ENCODE peak calls at places on chromosomes 6 and 20, in six cellular contexts. Z, E, N, H, P and O are unnamed samples.

GRCh38 chr6:107132330-107132954 is 17.1 kb upstream of the BEND3 start:
- DNase-seq in H (no peak), N (no peak), Z (no peak), E (no peak), P (peak; percentile 53), O (no peak)

GRCh38 chr20:34604980-34605788 is 46.7 kb downstream of the MAP1LC3A start:
- DNase-seq in E (peak; percentile 36), Z (peak; percentile 54), H (no peak), P (no peak), N (no peak), O (no peak)

GRCh38 chr6:43070028-43070632 is 6.0 kb upstream of the PTK7 start:
- DNase-seq in H (no peak), N (no peak), P (peak; percentile 56), E (no peak), Z (no peak), O (no peak)

GRCh38 chr6:144595266-144595665 is 310.1 kb downstream of the UTRN start:
- DNase-seq in P (no peak), H (no peak), E (no peak), Z (no peak), N (no peak), O (no peak)

GRCh38 chr6:165986647-165987482 is 180.8 kb downstream of the TBXT start:
- DNase-seq in E (no peak), P (no peak), N (no peak), Z (peak; percentile 27), H (no peak), O (peak; percentile 47)

GRCh38 chr6:5751525-5752252 is 255.0 kb downstream of the NRN1 start:
- DNase-seq in H (no peak), E (no peak), Z (no peak), P (no peak), N (no peak), O (no peak)

GRCh38 chr6:149480502-149481280 is 4.1 kb downstream of the ZC3H12D start:
- DNase-seq in N (no peak), Z (no peak), P (no peak), E (no peak), H (no peak), O (no peak)

GRCh38 chr20:8018928-8019177 is 708 bp downstream of the TMX4 start:
- DNase-seq in H (no peak), E (no peak), N (no peak), Z (no peak), P (no peak), O (no peak)

GRCh38 chr6:379367-380181 is 12.0 kb upstream of the IRF4 start:
- DNase-seq in Z (no peak), P (no peak), E (peak; percentile 26), N (no peak), H (no peak), O (no peak)

GRCh38 chr6:147283460-147283859 is 79.2 kb downstream of the STXBP5 start:
- DNase-seq in H (no peak), Z (no peak), E (no peak), N (no peak), P (peak; percentile 56), O (peak; percentile 22)

GRCh38 chr6:156942266-156942665 is 165.1 kb downstream of the ARID1B start:
- DNase-seq in N (no peak), E (no peak), H (no peak), Z (no peak), P (peak; percentile 21), O (no peak)

GRCh38 chr20:57037689-57038088 is 228.8 kb downstream of the BMP7 start:
- DNase-seq in P (no peak), H (no peak), Z (no peak), N (no peak), E (no peak), O (no peak)

GRCh38 chr20:37670426-37670825 is 23.4 kb upstream of the CTNNBL1 start:
- DNase-seq in Z (no peak), E (no peak), H (no peak), N (no peak), P (no peak), O (peak; percentile 26)

GRCh38 chr20:22901921-22902320 is 133.2 kb upstream of the SSTR4 start:
- DNase-seq in E (no peak), N (no peak), H (no peak), Z (no peak), P (no peak), O (no peak)

GRCh38 chr6:41813469-41813868 is 26.0 kb downstream of the TOMM6 start:
- DNase-seq in P (peak; percentile 33), H (no peak), Z (no peak), E (no peak), N (no peak), O (no peak)

GRCh38 chr6:14559754-14560527 is 442.4 kb downstream of the CD83 start:
- DNase-seq in E (no peak), P (peak; percentile 75), H (no peak), N (no peak), Z (no peak), O (no peak)

GRCh38 chr6:40251609-40252008 is 317.3 kb upstream of the MOCS1 start:
- DNase-seq in E (no peak), N (no peak), Z (no peak), P (no peak), H (no peak), O (no peak)

GRCh38 chr6:31383149-31383548 is 20.2 kb upstream of the MICA start:
- DNase-seq in Z (no peak), N (no peak), E (no peak), P (peak; percentile 60), H (no peak), O (no peak)

GRCh38 chr6:11911535-11911934 is 100.6 kb upstream of the HIVEP1 start:
- DNase-seq in Z (no peak), N (peak; percentile 71), E (no peak), P (no peak), H (no peak), O (no peak)

GRCh38 chr20:50635676-50636600 is 55.4 kb downstream of the RIPOR3 start:
- DNase-seq in P (peak; percentile 80), H (no peak), Z (peak; percentile 74), E (peak; percentile 72), N (no peak), O (peak; percentile 70)
- H3K4me3 ChIP-seq in P (peak overlapping the region; percentile 52), H (no peak overlapping the region), Z (peak overlapping the region; percentile 25), E (no peak overlapping the region), N (no peak overlapping the region), O (no peak overlapping the region)

DNA sequence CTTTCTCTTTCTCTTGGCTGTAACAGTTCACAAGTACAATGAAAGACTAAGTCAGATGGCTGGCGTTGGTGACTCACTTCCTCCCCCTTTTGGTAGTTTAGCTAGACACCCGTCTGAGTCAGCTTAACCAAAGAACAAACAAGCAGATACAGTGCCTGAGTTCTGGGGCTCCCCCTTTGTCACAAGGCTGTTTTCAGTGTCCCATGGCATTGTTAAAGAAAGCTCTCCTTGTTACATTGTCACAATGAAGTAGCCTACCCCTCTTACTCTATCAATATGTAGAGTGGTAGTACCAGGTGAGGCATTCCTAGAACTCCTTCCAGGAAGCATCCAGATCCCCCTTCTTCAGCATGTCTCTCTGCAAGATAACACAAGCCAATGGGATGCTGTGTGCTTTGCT is 38.6 kb downstream of the KIAA0408 start:
- DNase-seq in Z (peak; percentile 43), N (peak; percentile 84), E (peak; percentile 68), P (peak; percentile 89), H (peak; percentile 27), O (peak; percentile 64)
- TF ChIP-seq CTCF in Z (peak; percentile 55), N (peak; percentile 54), E (peak; percentile 64), P (peak; percentile 52), H (peak; percentile 50), O (peak; percentile 16)

GRCh38 chr6:164097557-164098398 is 683.3 kb downstream of the QKI start:
- DNase-seq in P (peak; percentile 59), N (no peak), Z (peak; percentile 58), E (peak; percentile 68), H (no peak), O (no peak)
- H3K4me3 ChIP-seq in P (no peak overlapping the region), N (no peak overlapping the region), Z (no peak overlapping the region), E (no peak overlapping the region), H (no peak overlapping the region), O (no peak overlapping the region)

DNA sequence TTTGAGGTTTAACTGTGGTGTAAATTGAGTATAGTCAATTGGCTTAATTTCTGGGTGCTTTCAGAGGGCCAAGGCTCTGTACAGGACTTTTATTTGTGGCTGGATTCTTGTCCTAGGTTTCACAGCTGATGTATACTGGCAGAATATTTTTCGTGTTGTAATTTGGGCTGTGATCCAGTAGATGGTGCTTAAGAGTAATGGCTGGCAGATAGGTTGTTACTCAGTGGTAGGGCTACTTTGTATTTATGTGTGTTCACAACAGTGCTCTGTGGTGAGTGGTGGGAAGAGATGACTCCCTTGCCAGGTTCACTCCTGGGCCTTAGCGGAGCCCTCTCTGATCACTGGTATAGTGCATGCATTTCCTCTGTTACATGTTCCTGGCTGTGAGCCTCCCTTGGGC is 34.5 kb upstream of the FERMT1 start:
- DNase-seq in H (no peak), Z (no peak), E (no peak), P (peak; percentile 64), N (no peak), O (no peak)
- TF ChIP-seq CTCF in H (no peak), Z (no peak), E (no peak), P (peak; percentile 74), N (no peak), O (no peak)

DNA sequence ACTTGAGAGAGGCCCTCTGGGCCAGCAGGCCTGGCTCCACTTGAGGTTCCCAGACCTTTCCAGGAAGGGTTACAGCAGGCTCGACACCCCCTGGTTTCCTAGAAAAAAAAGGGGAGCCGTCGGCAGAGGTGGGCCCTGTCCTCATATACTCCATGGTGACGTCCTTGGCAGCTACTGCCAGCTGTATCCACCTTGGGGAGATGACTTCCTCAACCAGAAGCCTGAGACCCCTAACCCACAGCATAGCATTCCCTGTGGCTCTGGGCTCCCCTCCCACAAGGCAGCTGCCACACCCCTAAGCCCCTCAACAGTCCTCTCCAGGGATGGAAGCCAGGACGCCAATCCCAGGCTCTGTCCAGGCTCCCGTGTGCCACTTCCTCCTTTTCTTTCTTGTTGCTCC is 294.8 kb downstream of the CDC5L start:
- DNase-seq in H (no peak), P (no peak), Z (no peak), E (no peak), N (no peak), O (no peak)
- H3K4me3 ChIP-seq in H (no peak overlapping the region), P (no peak overlapping the region), Z (no peak overlapping the region), E (no peak overlapping the region), N (no peak overlapping the region), O (no peak overlapping the region)

DNA sequence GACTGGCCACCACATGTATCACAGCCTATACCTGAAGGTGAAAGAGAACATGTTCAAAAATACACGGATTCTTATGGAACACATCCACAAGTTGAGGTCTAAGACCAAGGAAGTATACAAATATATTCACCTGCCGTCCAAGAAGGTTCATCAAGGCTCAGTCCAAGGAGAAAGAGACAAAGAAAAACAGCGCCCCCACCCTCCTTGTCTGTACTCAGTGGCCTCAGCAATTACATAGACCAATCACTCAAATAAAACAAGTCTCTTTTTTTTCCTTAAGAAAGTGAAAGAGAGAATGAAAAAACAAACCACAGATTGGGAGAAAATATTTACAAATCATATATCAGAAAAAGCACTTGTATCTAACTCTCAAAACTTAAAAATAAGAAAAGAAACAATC is 19.5 kb downstream of the CPXM1 start:
- DNase-seq in P (peak; percentile 8), E (no peak), N (no peak), H (no peak), Z (no peak), O (no peak)
- TF ChIP-seq CTCF in P (peak; percentile 46), E (no peak), N (no peak), H (no peak), Z (no peak), O (no peak)